ENCODE peak calls at places on chromosome X, in ten cellular contexts. I, Q, L, B, F, E, Y, M, O and K are unnamed samples.
A peak's percentile ranks its signal among the peaks of the same experiment; 100 is the strongest.

GRCh38 chrX:14027031-14027430 is 2.7 kb downstream of the GEMIN8 start:
- DNase-seq in I (no peak), Q (no peak), L (peak; percentile 45), B (peak; percentile 14), F (no peak), E (no peak), Y (no peak), M (peak; percentile 24), O (no peak), K (peak; percentile 84)

GRCh38 chrX:68761086-68761485 is 67.7 kb upstream of the EFNB1 start:
- DNase-seq in I (no peak), Q (no peak), L (no peak), B (no peak), F (no peak), E (peak; percentile 2), Y (no peak), M (no peak), O (no peak), K (no peak)

GRCh38 chrX:17725176-17725575 is 12.1 kb upstream of the SCML1 start:
- DNase-seq in I (no peak), Q (no peak), L (no peak), B (no peak), F (no peak), E (no peak), Y (no peak), M (no peak), O (no peak), K (no peak)

GRCh38 chrX:13432376-13432775 is 112.5 kb upstream of the ATXN3L start:
- DNase-seq in I (no peak), Q (no peak), L (no peak), B (peak; percentile 90), F (peak; percentile 27), E (peak; percentile 84), Y (no peak), M (peak; percentile 37), O (no peak), K (no peak)

GRCh38 chrX:40158036-40158706 is 60.4 kb upstream of the BCOR start:
- DNase-seq in I (peak; percentile 11), Q (no peak), L (peak; percentile 51), B (peak; percentile 17), F (no peak), E (peak; percentile 30), Y (no peak), M (no peak), O (peak; percentile 71), K (no peak)

GRCh38 chrX:55874807-55875206 is 157.3 kb downstream of the RRAGB start:
- DNase-seq in I (no peak), Q (no peak), L (no peak), B (no peak), F (no peak), E (no peak), Y (no peak), M (no peak), O (no peak), K (no peak)

GRCh38 chrX:41381685-41382084 is 47.7 kb downstream of the DDX3X start:
- DNase-seq in I (no peak), Q (no peak), L (no peak), B (peak; percentile 92), F (peak; percentile 59), E (peak; percentile 80), Y (no peak), M (no peak), O (no peak), K (no peak)

GRCh38 chrX:48711929-48712505 is 15.5 kb downstream of the SUV39H1 start:
- DNase-seq in I (no peak), Q (no peak), L (no peak), B (no peak), F (no peak), E (no peak), Y (no peak), M (no peak), O (no peak), K (no peak)

GRCh38 chrX:130626521-130626920 is 224.7 kb downstream of the RBMX2 start:
- DNase-seq in I (no peak), Q (no peak), L (no peak), B (peak; percentile 83), F (no peak), E (no peak), Y (no peak), M (no peak), O (no peak), K (no peak)

GRCh38 chrX:133350751-133351150 is 64.5 kb downstream of the GPC4 start:
- DNase-seq in I (peak; percentile 56), Q (no peak), L (no peak), B (no peak), F (peak; percentile 53), E (no peak), Y (no peak), M (no peak), O (no peak), K (no peak)

GRCh38 chrX:56564182-56564885 is 907 bp downstream of the UBQLN2 start:
- DNase-seq in I (peak; percentile 32), Q (no peak), L (peak; percentile 39), B (peak; percentile 14), F (peak; percentile 23), E (peak; percentile 29), Y (no peak), M (peak; percentile 49), O (peak; percentile 69), K (no peak)

GRCh38 chrX:24242649-24243556 is 71.0 kb downstream of the SUPT20HL2 start:
- DNase-seq in I (no peak), Q (no peak), L (peak; percentile 74), B (peak; percentile 68), F (peak; percentile 43), E (peak; percentile 64), Y (no peak), M (no peak), O (peak; percentile 85), K (no peak)

GRCh38 chrX:151753313-151754041 is 18.9 kb downstream of the CNGA2 start:
- DNase-seq in I (peak; percentile 66), Q (peak; percentile 74), L (no peak), B (no peak), F (peak; percentile 56), E (peak; percentile 48), Y (no peak), M (no peak), O (peak; percentile 86), K (peak; percentile 47)

GRCh38 chrX:155065035-155065734 is 5.8 kb downstream of the CMC4 start:
- DNase-seq in I (no peak), Q (no peak), L (no peak), B (peak; percentile 52), F (no peak), E (peak; percentile 34), Y (no peak), M (no peak), O (no peak), K (no peak)

GRCh38 chrX:46838482-46838857 is 1.6 kb downstream of the RP2 start:
- DNase-seq in I (no peak), Q (no peak), L (no peak), B (no peak), F (no peak), E (no peak), Y (no peak), M (no peak), O (no peak), K (no peak)

GRCh38 chrX:21666679-21667078 is 8.5 kb upstream of the KLHL34 start:
- DNase-seq in I (no peak), Q (no peak), L (no peak), B (peak; percentile 34), F (no peak), E (peak; percentile 0), Y (no peak), M (no peak), O (no peak), K (no peak)